ENCODE peak calls at places on chromosomes 12 and 14, in five cellular contexts. A, T, F, S and G are unnamed samples.

GRCh38 chr14:38065101-38065762 is 142.5 kb upstream of the SSTR1 start:
- DNase-seq in T (no peak), A (no peak), S (peak; percentile 31), F (no peak), G (no peak)

GRCh38 chr12:122980192-122981035 is at the start of gene ARL6IP4:
- DNase-seq in S (peak; percentile 27), F (peak; percentile 69), A (no peak), T (no peak), G (peak; percentile 41)

GRCh38 chr14:83923836-83924235 is 1606.1 kb upstream of the FLRT2 start:
- DNase-seq in F (no peak), T (no peak), A (no peak), S (no peak), G (no peak)

GRCh38 chr14:49196327-49196726 is 389.9 kb downstream of the RPS29 start:
- DNase-seq in T (no peak), S (no peak), F (no peak), A (no peak), G (no peak)

GRCh38 chr14:102863381-102863780 is 59.1 kb upstream of the AMN start:
- DNase-seq in F (no peak), T (no peak), A (no peak), S (no peak), G (no peak)

GRCh38 chr12:110269622-110270124 is 11.4 kb upstream of the ATP2A2 start:
- DNase-seq in F (no peak), A (no peak), S (no peak), T (peak; percentile 68), G (no peak)

GRCh38 chr14:98173291-98173690 is 1098.7 kb downstream of the BCL11B start:
- DNase-seq in F (no peak), T (no peak), A (no peak), S (peak; percentile 39), G (no peak)

GRCh38 chr14:73753043-73753886 is 39.1 kb upstream of the PNMA1 start:
- DNase-seq in F (no peak), T (peak; percentile 27), S (no peak), A (no peak), G (no peak)

GRCh38 chr14:59090572-59090971 is 97.9 kb upstream of the DAAM1 start:
- DNase-seq in A (no peak), F (no peak), T (no peak), S (no peak), G (no peak)

GRCh38 chr12:126847005-126847629 is 1419.9 kb upstream of the TMEM132C start:
- DNase-seq in F (no peak), S (no peak), A (no peak), T (no peak), G (no peak)

GRCh38 chr14:90820958-90821357 is 4.7 kb upstream of the TTC7B start:
- DNase-seq in T (no peak), S (peak; percentile 37), F (no peak), A (no peak), G (no peak)

GRCh38 chr14:73180385-73180805 is 44.1 kb downstream of the PSEN1 start:
- DNase-seq in S (no peak), A (no peak), T (no peak), F (no peak), G (no peak)

GRCh38 chr12:68259318-68259940 is 6.0 kb upstream of the IL22 start:
- DNase-seq in T (no peak), A (no peak), F (no peak), S (no peak), G (no peak)

GRCh38 chr14:69953266-69953905 is 74.2 kb downstream of the SMOC1 start:
- DNase-seq in F (no peak), A (no peak), S (no peak), T (no peak), G (no peak)

GRCh38 chr12:123111498-123112165 is 39.3 kb downstream of the PITPNM2 start:
- DNase-seq in T (no peak), A (no peak), S (no peak), F (no peak), G (no peak)

GRCh38 chr14:33848706-33849454 is 102.0 kb downstream of the EGLN3 start:
- DNase-seq in F (peak; percentile 32), S (no peak), T (peak; percentile 94), A (no peak), G (peak; percentile 76)

GRCh38 chr12:3968523-3968922 is 95.3 kb upstream of the PARP11 start:
- DNase-seq in F (no peak), S (no peak), A (no peak), T (peak; percentile 22), G (no peak)

DNA sequence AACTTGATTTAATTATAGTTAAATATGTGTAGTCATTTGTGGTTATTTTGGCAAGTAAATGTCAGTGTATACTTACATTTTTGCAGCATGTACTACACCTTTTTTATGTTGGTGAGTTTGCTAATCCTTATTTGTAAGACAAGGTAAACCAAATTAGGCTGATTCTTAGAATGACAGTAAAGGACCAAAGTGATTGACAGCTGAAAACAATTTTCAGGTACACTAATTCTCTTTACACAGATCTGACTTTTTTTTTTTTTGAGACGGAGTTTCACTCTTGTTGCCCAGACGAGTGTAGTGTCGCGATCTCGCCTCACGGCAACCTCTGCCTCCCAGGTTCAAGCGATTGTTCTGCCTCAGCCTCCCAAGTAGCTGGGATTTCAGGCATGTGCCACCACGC is 8.4 kb downstream of the SLC25A3 start:
- DNase-seq in F (no peak), A (no peak), S (no peak), T (no peak), G (no peak)
- TF ChIP-seq CTCF in F (no peak), A (no peak), S (no peak), T (no peak), G (no peak)

GRCh38 chr12:15527201-15527782 is 205.0 kb downstream of the PTPRO start:
- DNase-seq in A (no peak), T (peak; percentile 53), S (no peak), F (peak; percentile 28), G (no peak)
- TF ChIP-seq CTCF in A (no peak), T (peak; percentile 68), S (no peak), F (no peak), G (peak; percentile 36)

DNA sequence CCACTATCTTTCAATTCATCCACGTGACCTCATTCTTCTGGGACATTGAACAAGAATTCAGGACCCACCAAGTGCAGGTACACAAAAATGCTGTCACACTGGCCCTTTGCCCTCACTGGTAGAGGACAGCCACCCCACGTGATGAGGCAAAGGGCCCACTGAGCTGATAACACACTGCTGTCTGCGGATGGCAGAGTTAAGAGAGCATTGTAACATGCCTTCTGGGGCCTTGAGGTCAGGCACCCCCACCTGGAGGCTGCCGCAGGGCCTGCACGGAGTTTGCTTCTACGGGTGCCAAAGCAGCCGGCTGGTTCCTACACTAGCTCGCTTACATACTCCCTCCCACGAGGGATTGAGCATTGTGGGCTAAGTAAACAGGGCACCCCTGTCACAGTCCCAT is 101.0 kb downstream of the LRIG3 start:
- DNase-seq in S (no peak), T (peak; percentile 38), A (no peak), F (no peak), G (no peak)
- TF ChIP-seq CTCF in S (no peak), T (no peak), A (no peak), F (no peak), G (no peak)

GRCh38 chr14:105020815-105021655 is at the start of gene CDCA4:
- DNase-seq in A (peak; percentile 86), S (peak; percentile 97), F (peak; percentile 98), T (peak; percentile 96), G (peak; percentile 95)

GRCh38 chr14:105023144-105023543 is 2.3 kb upstream of the CDCA4 start:
- DNase-seq in A (no peak), F (no peak), S (no peak), T (no peak), G (no peak)

GRCh38 chr14:105022276-105022670 is 1.4 kb upstream of the CDCA4 start:
- DNase-seq in A (no peak), T (no peak), F (no peak), S (no peak), G (no peak)

GRCh38 chr14:105019861-105020814 is 745 bp downstream of the CDCA4 start:
- DNase-seq in F (peak; percentile 24), T (no peak), A (no peak), S (peak; percentile 32), G (peak; percentile 38)

DNA sequence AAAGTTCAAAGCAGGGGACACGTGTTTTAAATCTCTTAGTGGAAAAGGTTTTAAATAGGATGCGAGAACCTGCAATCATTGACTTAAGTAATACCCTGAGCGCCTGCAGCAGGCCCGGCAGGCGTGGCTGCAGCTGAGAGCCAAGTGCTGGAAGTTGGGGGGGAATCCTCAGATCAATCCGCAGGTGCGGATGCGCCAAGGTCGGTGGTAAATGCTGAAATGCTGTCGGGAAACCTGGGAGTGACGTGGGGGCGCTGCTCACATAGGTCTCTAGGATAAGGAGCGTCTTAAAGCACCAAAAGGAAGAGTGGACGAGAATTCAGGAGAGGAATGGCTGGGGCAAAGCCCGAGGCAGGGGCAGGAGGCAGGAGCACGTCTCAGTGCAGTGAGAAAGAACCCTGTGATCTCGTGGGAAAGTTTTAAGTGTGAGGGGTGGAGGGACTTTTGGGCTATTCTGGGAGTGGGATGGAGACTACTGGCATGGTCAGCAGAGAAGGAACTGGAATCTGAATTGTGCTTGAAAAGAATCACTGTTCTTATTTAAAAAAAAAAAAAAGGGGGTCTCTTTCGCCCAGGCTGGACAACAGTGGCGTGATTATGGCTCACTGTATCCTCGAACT is 883 bp upstream of the CDCA4 start:
- DNase-seq in T (peak; percentile 62), S (no peak), F (peak; percentile 37), A (no peak), G (peak; percentile 25)
- TF ChIP-seq CTCF in T (peak; percentile 8), S (no peak), F (no peak), A (no peak), G (no peak)

DNA sequence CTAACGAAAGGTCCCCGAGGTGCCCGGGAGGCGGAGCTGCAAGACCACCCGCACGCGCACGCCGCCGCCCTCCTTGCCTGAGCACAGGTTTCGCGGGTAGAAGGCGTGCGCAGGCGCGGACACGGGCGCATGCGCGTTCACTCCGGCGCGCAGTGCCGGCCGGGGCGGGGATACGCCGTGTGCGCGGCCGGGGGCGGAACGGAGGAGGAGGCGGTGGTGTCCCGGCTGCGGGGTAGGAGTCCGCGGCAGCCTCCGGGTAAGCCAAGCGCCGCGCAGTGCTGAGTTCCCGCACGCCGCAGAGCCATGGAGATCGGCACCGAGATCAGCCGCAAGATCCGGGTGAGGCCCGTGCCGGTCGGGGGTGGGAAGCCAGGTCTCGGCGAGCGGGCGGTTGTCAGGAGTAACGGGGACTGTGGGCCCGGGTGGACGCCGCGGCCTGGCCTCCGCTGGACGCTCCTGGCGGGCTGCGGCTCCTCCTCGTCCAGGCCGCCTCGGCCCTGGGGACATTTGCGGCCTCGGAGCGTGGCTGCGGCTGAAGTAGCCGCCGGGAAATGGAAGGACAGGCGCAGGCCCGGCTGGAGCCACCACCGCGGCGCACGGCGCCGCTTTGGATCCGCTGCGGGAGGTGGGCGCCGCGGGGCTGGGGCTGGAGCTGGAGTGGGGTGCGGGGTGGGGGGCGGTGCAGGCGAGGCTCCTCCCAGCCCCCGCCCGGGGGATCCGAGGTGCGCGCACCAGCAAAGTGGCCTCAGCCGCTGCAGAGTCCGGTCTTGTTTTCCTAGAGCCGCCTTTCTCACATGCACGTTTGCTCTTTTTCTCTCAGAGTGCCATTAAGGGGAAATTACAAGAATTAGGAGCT is at the start of gene ZC3H14:
- DNase-seq in A (peak; percentile 4), T (peak; percentile 90), F (peak; percentile 88), S (peak; percentile 69), G (peak; percentile 83)
- TF ChIP-seq CTCF in A (no peak), T (no peak), F (no peak), S (no peak), G (no peak)